ENCODE peak calls at places on chromosomes 2 and 18, in four cellular contexts. One of them, this sample, is unnamed.

GRCh38 chr2:43448011-43448821 is 147.6 kb downstream of the THADA start:
- DNase-seq in NCI-H2029 treated with DMSO at 0.1 percent for 48 hours: no peak
- DNase-seq in stimulated activated CD4-positive, alpha-beta T cell treated with anti-CD3 and anti-CD28 coated beads, Interleukin-1b, Interleukin-23, amount 100 ng/mL, for 24 hours: no peak
- DNase-seq in neural progenitor cell: peak
- DNase-seq in this sample: no peak

GRCh38 chr2:235594041-235594440 is 100.2 kb downstream of the AGAP1 start:
- DNase-seq in NCI-H2029 treated with DMSO at 0.1 percent for 48 hours: peak
- DNase-seq in stimulated activated CD4-positive, alpha-beta T cell treated with anti-CD3 and anti-CD28 coated beads, Interleukin-1b, Interleukin-23, amount 100 ng/mL, for 24 hours: no peak
- DNase-seq in neural progenitor cell: peak
- DNase-seq in this sample: peak

GRCh38 chr2:79369127-79369526 is 143.7 kb upstream of the CTNNA2 start:
- DNase-seq in NCI-H2029 treated with DMSO at 0.1 percent for 48 hours: no peak
- DNase-seq in stimulated activated CD4-positive, alpha-beta T cell treated with anti-CD3 and anti-CD28 coated beads, Interleukin-1b, Interleukin-23, amount 100 ng/mL, for 24 hours: no peak
- DNase-seq in neural progenitor cell: peak
- DNase-seq in this sample: no peak

GRCh38 chr2:230660294-230661060 is 52.2 kb upstream of the CAB39 start:
- DNase-seq in NCI-H2029 treated with DMSO at 0.1 percent for 48 hours: no peak
- DNase-seq in stimulated activated CD4-positive, alpha-beta T cell treated with anti-CD3 and anti-CD28 coated beads, Interleukin-1b, Interleukin-23, amount 100 ng/mL, for 24 hours: no peak
- DNase-seq in neural progenitor cell: no peak
- DNase-seq in this sample: no peak

GRCh38 chr18:30652377-30652776 is 390.2 kb downstream of the DSC3 start:
- DNase-seq in NCI-H2029 treated with DMSO at 0.1 percent for 48 hours: no peak
- DNase-seq in stimulated activated CD4-positive, alpha-beta T cell treated with anti-CD3 and anti-CD28 coated beads, Interleukin-1b, Interleukin-23, amount 100 ng/mL, for 24 hours: no peak
- DNase-seq in neural progenitor cell: peak
- DNase-seq in this sample: no peak

GRCh38 chr2:74835831-74836674 is 2.1 kb downstream of the HK2 start:
- DNase-seq in NCI-H2029 treated with DMSO at 0.1 percent for 48 hours: peak
- DNase-seq in stimulated activated CD4-positive, alpha-beta T cell treated with anti-CD3 and anti-CD28 coated beads, Interleukin-1b, Interleukin-23, amount 100 ng/mL, for 24 hours: no peak
- DNase-seq in neural progenitor cell: peak
- DNase-seq in this sample: peak

GRCh38 chr2:70190086-70190412 is 770 bp downstream of the C2orf42 start:
- DNase-seq in NCI-H2029 treated with DMSO at 0.1 percent for 48 hours: no peak
- DNase-seq in stimulated activated CD4-positive, alpha-beta T cell treated with anti-CD3 and anti-CD28 coated beads, Interleukin-1b, Interleukin-23, amount 100 ng/mL, for 24 hours: peak
- DNase-seq in neural progenitor cell: peak
- DNase-seq in this sample: no peak

GRCh38 chr18:25279556-25279955 is 72.4 kb downstream of the ZNF521 start:
- DNase-seq in NCI-H2029 treated with DMSO at 0.1 percent for 48 hours: no peak
- DNase-seq in stimulated activated CD4-positive, alpha-beta T cell treated with anti-CD3 and anti-CD28 coated beads, Interleukin-1b, Interleukin-23, amount 100 ng/mL, for 24 hours: no peak
- DNase-seq in neural progenitor cell: no peak
- DNase-seq in this sample: no peak

GRCh38 chr18:9705183-9705864 is 2.8 kb upstream of the RAB31 start:
- DNase-seq in NCI-H2029 treated with DMSO at 0.1 percent for 48 hours: no peak
- DNase-seq in stimulated activated CD4-positive, alpha-beta T cell treated with anti-CD3 and anti-CD28 coated beads, Interleukin-1b, Interleukin-23, amount 100 ng/mL, for 24 hours: no peak
- DNase-seq in neural progenitor cell: no peak
- DNase-seq in this sample: peak

GRCh38 chr2:31823558-31823957 is 187.2 kb downstream of the MEMO1 start:
- DNase-seq in NCI-H2029 treated with DMSO at 0.1 percent for 48 hours: no peak
- DNase-seq in stimulated activated CD4-positive, alpha-beta T cell treated with anti-CD3 and anti-CD28 coated beads, Interleukin-1b, Interleukin-23, amount 100 ng/mL, for 24 hours: no peak
- DNase-seq in neural progenitor cell: no peak
- DNase-seq in this sample: no peak

GRCh38 chr2:104434363-104434792 is 419.5 kb upstream of the POU3F3 start:
- DNase-seq in NCI-H2029 treated with DMSO at 0.1 percent for 48 hours: peak
- DNase-seq in stimulated activated CD4-positive, alpha-beta T cell treated with anti-CD3 and anti-CD28 coated beads, Interleukin-1b, Interleukin-23, amount 100 ng/mL, for 24 hours: no peak
- DNase-seq in neural progenitor cell: peak
- DNase-seq in this sample: peak

GRCh38 chr18:7633171-7633570 is 66.1 kb downstream of the PTPRM start:
- DNase-seq in NCI-H2029 treated with DMSO at 0.1 percent for 48 hours: no peak
- DNase-seq in stimulated activated CD4-positive, alpha-beta T cell treated with anti-CD3 and anti-CD28 coated beads, Interleukin-1b, Interleukin-23, amount 100 ng/mL, for 24 hours: no peak
- DNase-seq in neural progenitor cell: no peak
- DNase-seq in this sample: no peak

GRCh38 chr2:169038338-169038757 is 7.2 kb upstream of the ABCB11 start:
- DNase-seq in NCI-H2029 treated with DMSO at 0.1 percent for 48 hours: no peak
- DNase-seq in stimulated activated CD4-positive, alpha-beta T cell treated with anti-CD3 and anti-CD28 coated beads, Interleukin-1b, Interleukin-23, amount 100 ng/mL, for 24 hours: no peak
- DNase-seq in neural progenitor cell: no peak
- DNase-seq in this sample: no peak

GRCh38 chr2:233436191-233436581 is 81.9 kb downstream of the DGKD start:
- DNase-seq in NCI-H2029 treated with DMSO at 0.1 percent for 48 hours: no peak
- DNase-seq in stimulated activated CD4-positive, alpha-beta T cell treated with anti-CD3 and anti-CD28 coated beads, Interleukin-1b, Interleukin-23, amount 100 ng/mL, for 24 hours: no peak
- DNase-seq in neural progenitor cell: no peak
- DNase-seq in this sample: no peak

GRCh38 chr2:207252979-207253640 is 87.4 kb upstream of the KLF7 start:
- DNase-seq in NCI-H2029 treated with DMSO at 0.1 percent for 48 hours: no peak
- DNase-seq in stimulated activated CD4-positive, alpha-beta T cell treated with anti-CD3 and anti-CD28 coated beads, Interleukin-1b, Interleukin-23, amount 100 ng/mL, for 24 hours: no peak
- DNase-seq in neural progenitor cell: no peak
- DNase-seq in this sample: no peak

GRCh38 chr2:216023055-216023648 is 9.8 kb upstream of the MREG start:
- DNase-seq in NCI-H2029 treated with DMSO at 0.1 percent for 48 hours: no peak
- DNase-seq in stimulated activated CD4-positive, alpha-beta T cell treated with anti-CD3 and anti-CD28 coated beads, Interleukin-1b, Interleukin-23, amount 100 ng/mL, for 24 hours: no peak
- DNase-seq in neural progenitor cell: peak
- DNase-seq in this sample: peak

GRCh38 chr18:50819027-50819726 is 639 bp downstream of the MRO start:
- DNase-seq in NCI-H2029 treated with DMSO at 0.1 percent for 48 hours: no peak
- DNase-seq in stimulated activated CD4-positive, alpha-beta T cell treated with anti-CD3 and anti-CD28 coated beads, Interleukin-1b, Interleukin-23, amount 100 ng/mL, for 24 hours: no peak
- DNase-seq in neural progenitor cell: peak
- DNase-seq in this sample: peak

GRCh38 chr2:239257511-239257937 is 143.3 kb downstream of the HDAC4 start:
- DNase-seq in NCI-H2029 treated with DMSO at 0.1 percent for 48 hours: no peak
- DNase-seq in stimulated activated CD4-positive, alpha-beta T cell treated with anti-CD3 and anti-CD28 coated beads, Interleukin-1b, Interleukin-23, amount 100 ng/mL, for 24 hours: no peak
- DNase-seq in neural progenitor cell: no peak
- DNase-seq in this sample: no peak

GRCh38 chr2:88307817-88308216 is 137.7 kb downstream of the THNSL2 start:
- DNase-seq in NCI-H2029 treated with DMSO at 0.1 percent for 48 hours: no peak
- DNase-seq in stimulated activated CD4-positive, alpha-beta T cell treated with anti-CD3 and anti-CD28 coated beads, Interleukin-1b, Interleukin-23, amount 100 ng/mL, for 24 hours: no peak
- DNase-seq in neural progenitor cell: peak
- DNase-seq in this sample: peak

GRCh38 chr18:60875957-60876507 is 457.2 kb upstream of the CDH20 start:
- DNase-seq in NCI-H2029 treated with DMSO at 0.1 percent for 48 hours: no peak
- DNase-seq in stimulated activated CD4-positive, alpha-beta T cell treated with anti-CD3 and anti-CD28 coated beads, Interleukin-1b, Interleukin-23, amount 100 ng/mL, for 24 hours: no peak
- DNase-seq in neural progenitor cell: no peak
- DNase-seq in this sample: no peak

GRCh38 chr2:33210626-33211025 is 263.9 kb downstream of the LTBP1 start:
- DNase-seq in NCI-H2029 treated with DMSO at 0.1 percent for 48 hours: no peak
- DNase-seq in stimulated activated CD4-positive, alpha-beta T cell treated with anti-CD3 and anti-CD28 coated beads, Interleukin-1b, Interleukin-23, amount 100 ng/mL, for 24 hours: no peak
- DNase-seq in neural progenitor cell: peak
- DNase-seq in this sample: no peak

GRCh38 chr2:229339613-229340012 is 68.5 kb upstream of the PID1 start:
- DNase-seq in NCI-H2029 treated with DMSO at 0.1 percent for 48 hours: no peak
- DNase-seq in stimulated activated CD4-positive, alpha-beta T cell treated with anti-CD3 and anti-CD28 coated beads, Interleukin-1b, Interleukin-23, amount 100 ng/mL, for 24 hours: no peak
- DNase-seq in neural progenitor cell: no peak
- DNase-seq in this sample: no peak

GRCh38 chr18:51196811-51197660 is 445 bp downstream of the MEX3C start:
- DNase-seq in NCI-H2029 treated with DMSO at 0.1 percent for 48 hours: no peak
- DNase-seq in stimulated activated CD4-positive, alpha-beta T cell treated with anti-CD3 and anti-CD28 coated beads, Interleukin-1b, Interleukin-23, amount 100 ng/mL, for 24 hours: peak
- DNase-seq in neural progenitor cell: peak
- DNase-seq in this sample: peak

GRCh38 chr2:3193423-3194330 is 183.9 kb downstream of the EIPR1 start:
- DNase-seq in NCI-H2029 treated with DMSO at 0.1 percent for 48 hours: no peak
- DNase-seq in stimulated activated CD4-positive, alpha-beta T cell treated with anti-CD3 and anti-CD28 coated beads, Interleukin-1b, Interleukin-23, amount 100 ng/mL, for 24 hours: no peak
- DNase-seq in neural progenitor cell: no peak
- DNase-seq in this sample: no peak

GRCh38 chr2:226618875-226619605 is 180.6 kb downstream of the IRS1 start:
- DNase-seq in NCI-H2029 treated with DMSO at 0.1 percent for 48 hours: no peak
- DNase-seq in stimulated activated CD4-positive, alpha-beta T cell treated with anti-CD3 and anti-CD28 coated beads, Interleukin-1b, Interleukin-23, amount 100 ng/mL, for 24 hours: no peak
- DNase-seq in neural progenitor cell: no peak
- DNase-seq in this sample: peak

GRCh38 chr18:28175047-28175929 is 1.6 kb downstream of the CDH2 start:
- DNase-seq in NCI-H2029 treated with DMSO at 0.1 percent for 48 hours: no peak
- DNase-seq in stimulated activated CD4-positive, alpha-beta T cell treated with anti-CD3 and anti-CD28 coated beads, Interleukin-1b, Interleukin-23, amount 100 ng/mL, for 24 hours: no peak
- DNase-seq in neural progenitor cell: peak
- DNase-seq in this sample: no peak

GRCh38 chr2:18623782-18624181 is 34.4 kb upstream of the NT5C1B start:
- DNase-seq in NCI-H2029 treated with DMSO at 0.1 percent for 48 hours: no peak
- DNase-seq in stimulated activated CD4-positive, alpha-beta T cell treated with anti-CD3 and anti-CD28 coated beads, Interleukin-1b, Interleukin-23, amount 100 ng/mL, for 24 hours: no peak
- DNase-seq in neural progenitor cell: no peak
- DNase-seq in this sample: no peak

GRCh38 chr18:55559735-55560134 is 28.3 kb downstream of the TCF4 start:
- DNase-seq in NCI-H2029 treated with DMSO at 0.1 percent for 48 hours: no peak
- DNase-seq in stimulated activated CD4-positive, alpha-beta T cell treated with anti-CD3 and anti-CD28 coated beads, Interleukin-1b, Interleukin-23, amount 100 ng/mL, for 24 hours: no peak
- DNase-seq in neural progenitor cell: no peak
- DNase-seq in this sample: no peak

GRCh38 chr2:189267925-189268579 is 88.5 kb upstream of the COL5A2 start:
- DNase-seq in NCI-H2029 treated with DMSO at 0.1 percent for 48 hours: no peak
- DNase-seq in stimulated activated CD4-positive, alpha-beta T cell treated with anti-CD3 and anti-CD28 coated beads, Interleukin-1b, Interleukin-23, amount 100 ng/mL, for 24 hours: no peak
- DNase-seq in neural progenitor cell: no peak
- DNase-seq in this sample: no peak

GRCh38 chr2:220096406-220096805 is 469.0 kb downstream of the SLC4A3 start:
- DNase-seq in NCI-H2029 treated with DMSO at 0.1 percent for 48 hours: no peak
- DNase-seq in stimulated activated CD4-positive, alpha-beta T cell treated with anti-CD3 and anti-CD28 coated beads, Interleukin-1b, Interleukin-23, amount 100 ng/mL, for 24 hours: no peak
- DNase-seq in neural progenitor cell: no peak
- DNase-seq in this sample: no peak

GRCh38 chr18:73006331-73006730 is 138.5 kb upstream of the NETO1 start:
- DNase-seq in NCI-H2029 treated with DMSO at 0.1 percent for 48 hours: no peak
- DNase-seq in stimulated activated CD4-positive, alpha-beta T cell treated with anti-CD3 and anti-CD28 coated beads, Interleukin-1b, Interleukin-23, amount 100 ng/mL, for 24 hours: no peak
- DNase-seq in neural progenitor cell: no peak
- DNase-seq in this sample: no peak